ENCODE peak calls at places on chromosomes 2 and 18, in five cellular contexts. One of them, this sample, is unnamed.

GRCh38 chr2:11746807-11747459 is 501 bp downstream of the LPIN1 start:
- DNase-seq in pancreas: no peak
- DNase-seq in neural progenitor cell: peak
- DNase-seq in esophagus squamous epithelium: no peak
- DNase-seq in MCF 10A: peak
- DNase-seq in this sample: peak

GRCh38 chr2:28583899-28584553 is 88.2 kb downstream of the PLB1 start:
- DNase-seq in neural progenitor cell: no peak
- DNase-seq in pancreas: no peak
- DNase-seq in esophagus squamous epithelium: no peak
- DNase-seq in MCF 10A: peak
- DNase-seq in this sample: peak

GRCh38 chr18:79940126-79940813 is 11.2 kb downstream of the SLC66A2 start:
- DNase-seq in neural progenitor cell: no peak
- DNase-seq in MCF 10A: no peak
- DNase-seq in esophagus squamous epithelium: no peak
- DNase-seq in pancreas: no peak
- DNase-seq in this sample: no peak

GRCh38 chr2:71794611-71795010 is 341.2 kb downstream of the DYSF start:
- DNase-seq in esophagus squamous epithelium: no peak
- DNase-seq in pancreas: no peak
- DNase-seq in MCF 10A: no peak
- DNase-seq in neural progenitor cell: no peak
- DNase-seq in this sample: no peak

GRCh38 chr18:52992041-52992440 is 652.0 kb downstream of the DCC start:
- DNase-seq in pancreas: no peak
- DNase-seq in esophagus squamous epithelium: no peak
- DNase-seq in MCF 10A: peak
- DNase-seq in neural progenitor cell: peak
- DNase-seq in this sample: no peak

GRCh38 chr2:42492691-42493467 is 903 bp downstream of the KCNG3 start:
- DNase-seq in esophagus squamous epithelium: no peak
- DNase-seq in neural progenitor cell: peak
- DNase-seq in MCF 10A: no peak
- DNase-seq in pancreas: peak
- DNase-seq in this sample: peak

GRCh38 chr2:161123531-161124030 is 36.6 kb upstream of the TANK start:
- DNase-seq in neural progenitor cell: no peak
- DNase-seq in esophagus squamous epithelium: no peak
- DNase-seq in MCF 10A: no peak
- DNase-seq in pancreas: no peak
- DNase-seq in this sample: no peak

GRCh38 chr2:171319164-171319810 is 114.5 kb downstream of the METTL8 start:
- DNase-seq in pancreas: no peak
- DNase-seq in MCF 10A: peak
- DNase-seq in neural progenitor cell: peak
- DNase-seq in esophagus squamous epithelium: no peak
- DNase-seq in this sample: peak

GRCh38 chr2:85435986-85436835 is 17.7 kb downstream of the SH2D6 start:
- DNase-seq in pancreas: no peak
- DNase-seq in MCF 10A: no peak
- DNase-seq in neural progenitor cell: no peak
- DNase-seq in esophagus squamous epithelium: no peak
- DNase-seq in this sample: peak

GRCh38 chr2:28654981-28655322 is 96.7 kb upstream of the PPP1CB start:
- DNase-seq in pancreas: no peak
- DNase-seq in esophagus squamous epithelium: no peak
- DNase-seq in neural progenitor cell: no peak
- DNase-seq in MCF 10A: no peak
- DNase-seq in this sample: no peak

GRCh38 chr18:55477537-55478300 is 110.3 kb downstream of the TCF4 start:
- DNase-seq in pancreas: no peak
- DNase-seq in MCF 10A: peak
- DNase-seq in esophagus squamous epithelium: no peak
- DNase-seq in neural progenitor cell: no peak
- DNase-seq in this sample: peak

GRCh38 chr2:237097911-237098702 is 12.4 kb downstream of the COPS8 start:
- DNase-seq in esophagus squamous epithelium: no peak
- DNase-seq in MCF 10A: peak
- DNase-seq in neural progenitor cell: no peak
- DNase-seq in pancreas: no peak
- DNase-seq in this sample: no peak

GRCh38 chr2:28643911-28644334 is 107.7 kb upstream of the PPP1CB start:
- DNase-seq in pancreas: no peak
- DNase-seq in MCF 10A: peak
- DNase-seq in esophagus squamous epithelium: no peak
- DNase-seq in neural progenitor cell: no peak
- DNase-seq in this sample: no peak

GRCh38 chr2:188332619-188333018 is 40.9 kb downstream of the GULP1 start:
- DNase-seq in MCF 10A: no peak
- DNase-seq in pancreas: no peak
- DNase-seq in neural progenitor cell: no peak
- DNase-seq in esophagus squamous epithelium: no peak
- DNase-seq in this sample: no peak

GRCh38 chr2:218010116-218010837 is 7.5 kb upstream of the TNS1 start:
- DNase-seq in neural progenitor cell: peak
- DNase-seq in MCF 10A: peak
- DNase-seq in pancreas: peak
- DNase-seq in esophagus squamous epithelium: no peak
- DNase-seq in this sample: peak

GRCh38 chr2:235569837-235570236 is 76.0 kb downstream of the AGAP1 start:
- DNase-seq in MCF 10A: no peak
- DNase-seq in esophagus squamous epithelium: no peak
- DNase-seq in neural progenitor cell: no peak
- DNase-seq in pancreas: no peak
- DNase-seq in this sample: no peak

DNA sequence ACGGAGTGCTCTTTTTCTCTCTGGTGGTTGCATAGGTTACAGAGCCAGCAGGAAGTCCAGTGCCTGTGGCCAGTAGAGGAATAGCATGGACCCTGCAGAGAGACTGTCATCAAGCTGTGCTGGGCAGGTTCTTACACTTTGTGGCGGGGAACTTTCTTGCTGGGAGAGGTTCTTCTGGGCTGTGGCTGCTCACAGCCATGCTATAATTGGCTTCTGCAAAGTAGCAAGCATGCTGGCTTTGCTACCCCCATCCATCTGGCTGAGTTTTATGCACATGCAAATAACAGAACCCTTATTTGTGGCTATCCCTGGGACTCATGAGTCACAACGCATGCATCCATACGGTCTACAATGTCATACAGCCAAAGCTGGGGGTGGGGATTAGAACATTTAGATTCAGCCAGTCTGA is 68.9 kb downstream of the PLCL1 start:
- DNase-seq in pancreas: no peak
- DNase-seq in esophagus squamous epithelium: no peak
- DNase-seq in MCF 10A: peak
- DNase-seq in neural progenitor cell: peak
- DNase-seq in this sample: peak
- TF ChIP-seq CTCF in pancreas: no peak
- TF ChIP-seq CTCF in esophagus squamous epithelium: no peak
- TF ChIP-seq CTCF in MCF 10A: no peak
- TF ChIP-seq CTCF in neural progenitor cell: peak
- TF ChIP-seq CTCF in this sample: no peak

GRCh38 chr18:65091737-65092329 is 659.0 kb upstream of the CDH7 start:
- DNase-seq in MCF 10A: peak
- DNase-seq in esophagus squamous epithelium: no peak
- DNase-seq in neural progenitor cell: peak
- DNase-seq in pancreas: no peak
- DNase-seq in this sample: no peak
- TF ChIP-seq CTCF in MCF 10A: no peak
- TF ChIP-seq CTCF in esophagus squamous epithelium: no peak
- TF ChIP-seq CTCF in neural progenitor cell: peak
- TF ChIP-seq CTCF in pancreas: peak
- TF ChIP-seq CTCF in this sample: no peak

GRCh38 chr2:27582695-27583389 is at the start of gene ZNF512:
- DNase-seq in MCF 10A: peak
- DNase-seq in neural progenitor cell: peak
- DNase-seq in pancreas: peak
- DNase-seq in esophagus squamous epithelium: peak
- DNase-seq in this sample: peak
- TF ChIP-seq CTCF in MCF 10A: no peak
- TF ChIP-seq CTCF in neural progenitor cell: peak
- TF ChIP-seq CTCF in pancreas: no peak
- TF ChIP-seq CTCF in esophagus squamous epithelium: peak
- TF ChIP-seq CTCF in this sample: no peak

DNA sequence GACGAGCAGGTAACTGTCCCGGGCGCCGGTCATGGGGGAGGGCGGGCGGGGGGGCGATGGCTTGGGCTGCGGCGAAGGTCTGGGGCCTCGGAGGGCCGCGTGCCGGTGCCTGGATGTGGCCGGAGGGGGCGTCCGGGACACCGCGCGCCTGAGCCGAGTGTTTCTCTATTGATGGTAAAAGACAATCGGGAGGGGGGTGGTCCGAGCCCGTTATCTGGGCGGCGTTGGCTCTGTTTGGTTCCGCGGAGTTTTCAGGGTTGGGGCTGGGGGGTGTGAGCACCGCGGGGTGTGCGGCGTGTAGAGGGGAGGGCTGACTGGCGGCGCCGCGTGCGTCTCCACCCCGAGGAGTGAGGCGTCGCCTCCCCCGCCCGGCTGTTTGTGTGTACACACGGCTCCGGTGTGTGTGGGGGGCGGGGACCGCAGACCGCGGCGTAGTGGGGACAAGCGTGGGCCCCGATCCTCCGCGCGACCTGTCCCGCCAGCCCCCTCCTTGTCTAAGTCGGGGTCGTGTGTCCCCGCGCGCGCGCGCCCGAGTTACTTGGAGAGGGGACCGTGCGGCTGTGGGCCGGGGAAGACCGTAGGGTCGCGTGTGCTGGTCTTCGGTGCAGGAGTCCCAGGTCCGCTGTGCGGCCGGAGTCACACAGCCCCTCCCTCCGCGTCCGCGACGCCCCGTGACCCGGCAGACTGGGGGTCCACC is 1.6 kb downstream of the CTIF start:
- DNase-seq in pancreas: peak
- DNase-seq in esophagus squamous epithelium: peak
- DNase-seq in MCF 10A: peak
- DNase-seq in neural progenitor cell: peak
- DNase-seq in this sample: peak
- TF ChIP-seq CTCF in pancreas: no peak
- TF ChIP-seq CTCF in esophagus squamous epithelium: no peak
- TF ChIP-seq CTCF in MCF 10A: peak
- TF ChIP-seq CTCF in neural progenitor cell: peak
- TF ChIP-seq CTCF in this sample: no peak

This sample was measured in activated CD8-positive, alpha-beta T cell treated with anti-CD3 and anti-CD28 coated beads for 36 hours.